ENCODE peak calls at places on chromosomes 6 and 20, in seven cellular contexts. O, C, G, P, B, L and U are unnamed samples.
A peak's percentile ranks its signal among the peaks of the same experiment; 100 is the strongest.

GRCh38 chr6:134173007-134173690 is 120.7 kb upstream of the SLC2A12 start:
- DNase-seq in O (no peak), C (no peak), G (no peak), P (peak; percentile 72), B (peak; percentile 41), L (no peak), U (no peak)

GRCh38 chr6:29627762-29628418 is 5.1 kb downstream of the GABBR1 start:
- DNase-seq in O (peak; percentile 55), C (peak; percentile 78), G (no peak), P (peak; percentile 20), B (peak; percentile 95), L (peak; percentile 17), U (no peak)

GRCh38 chr20:59084041-59084841 is 41.7 kb upstream of the PRELID3B start:
- DNase-seq in O (no peak), C (no peak), G (no peak), P (no peak), B (no peak), L (no peak), U (no peak)

GRCh38 chr6:1552296-1552761 is 57.4 kb upstream of the FOXC1 start:
- DNase-seq in O (peak; percentile 4), C (no peak), G (peak; percentile 35), P (peak; percentile 40), B (peak; percentile 30), L (no peak), U (no peak)

GRCh38 chr20:813386-813785 is 20.1 kb upstream of the FAM110A start:
- DNase-seq in O (no peak), C (no peak), G (no peak), P (no peak), B (no peak), L (no peak), U (no peak)

GRCh38 chr6:114108119-114109002 is 137.4 kb upstream of the HDAC2 start:
- DNase-seq in O (peak; percentile 41), C (peak; percentile 69), G (peak; percentile 66), P (peak; percentile 50), B (peak; percentile 79), L (peak; percentile 39), U (no peak)

GRCh38 chr6:142838821-142839685 is 105.9 kb downstream of the HIVEP2 start:
- DNase-seq in O (no peak), C (no peak), G (peak; percentile 51), P (peak; percentile 99), B (no peak), L (no peak), U (no peak)

GRCh38 chr6:129679250-129679649 is 30.7 kb downstream of the ARHGAP18 start:
- DNase-seq in O (no peak), C (no peak), G (no peak), P (no peak), B (no peak), L (no peak), U (no peak)

GRCh38 chr6:11491998-11492397 is 45.6 kb upstream of the TMEM170B start:
- DNase-seq in O (peak; percentile 24), C (no peak), G (peak; percentile 54), P (no peak), B (no peak), L (no peak), U (peak; percentile 56)

GRCh38 chr20:24948939-24949679 is at the start of gene CST7:
- DNase-seq in O (peak; percentile 4), C (peak; percentile 75), G (peak; percentile 60), P (no peak), B (no peak), L (no peak), U (peak; percentile 69)

GRCh38 chr20:48626226-48626937 is 201.4 kb downstream of the PREX1 start:
- DNase-seq in O (no peak), C (no peak), G (no peak), P (no peak), B (no peak), L (no peak), U (peak; percentile 67)

GRCh38 chr20:57390604-57391438 is at the start of gene RBM38:
- DNase-seq in O (peak; percentile 94), C (peak; percentile 83), G (peak; percentile 89), P (no peak), B (peak; percentile 72), L (peak; percentile 62), U (no peak)

GRCh38 chr6:53119772-53120409 is 28.8 kb downstream of the GCM1 start:
- DNase-seq in O (no peak), C (no peak), G (no peak), P (peak; percentile 86), B (peak; percentile 34), L (no peak), U (no peak)

GRCh38 chr6:7528565-7528964 is 12.9 kb upstream of the DSP start:
- DNase-seq in O (no peak), C (no peak), G (no peak), P (peak; percentile 96), B (peak; percentile 25), L (no peak), U (no peak)

GRCh38 chr20:59354460-59354859 is 54.0 kb downstream of the EDN3 start:
- DNase-seq in O (no peak), C (no peak), G (no peak), P (no peak), B (no peak), L (no peak), U (no peak)

GRCh38 chr20:60395993-60396392 is 437.8 kb downstream of the CDH26 start:
- DNase-seq in O (no peak), C (no peak), G (no peak), P (no peak), B (no peak), L (no peak), U (no peak)

GRCh38 chr6:132813173-132813856 is 1.1 kb upstream of the RPS12 start:
- DNase-seq in O (peak; percentile 65), C (peak; percentile 81), G (peak; percentile 74), P (peak; percentile 53), B (peak; percentile 51), L (peak; percentile 14), U (peak; percentile 53)

GRCh38 chr20:18916886-18917785 is 103.6 kb downstream of the SCP2D1 start:
- DNase-seq in O (no peak), C (no peak), G (no peak), P (no peak), B (no peak), L (no peak), U (no peak)

GRCh38 chr6:73258721-73259120 is 4.3 kb downstream of the KHDC1 start:
- DNase-seq in O (no peak), C (no peak), G (no peak), P (no peak), B (no peak), L (no peak), U (no peak)

GRCh38 chr6:152637422-152638047 is 373 bp upstream of the SYNE1 start:
- DNase-seq in O (no peak), C (no peak), G (no peak), P (no peak), B (peak; percentile 8), L (no peak), U (no peak)

GRCh38 chr6:149935246-149935645 is 6.6 kb upstream of the ULBP2 start:
- DNase-seq in O (no peak), C (no peak), G (no peak), P (peak; percentile 52), B (no peak), L (no peak), U (no peak)

GRCh38 chr20:20786428-20786827 is 74.0 kb upstream of the RALGAPA2 start:
- DNase-seq in O (no peak), C (no peak), G (no peak), P (no peak), B (no peak), L (no peak), U (peak; percentile 74)

GRCh38 chr6:30727920-30728605 is 7.9 kb downstream of the TUBB start:
- DNase-seq in O (peak; percentile 31), C (no peak), G (no peak), P (no peak), B (peak; percentile 72), L (no peak), U (no peak)

GRCh38 chr6:1199981-1200637 is 111.8 kb upstream of the FOXQ1 start:
- DNase-seq in O (no peak), C (no peak), G (no peak), P (no peak), B (no peak), L (no peak), U (no peak)

GRCh38 chr6:161546632-161547031 is 272.8 kb upstream of the AGPAT4 start:
- DNase-seq in O (no peak), C (no peak), G (peak; percentile 24), P (no peak), B (no peak), L (no peak), U (no peak)

GRCh38 chr6:41677430-41678045 is 39.3 kb downstream of the MDFI start:
- DNase-seq in O (no peak), C (no peak), G (no peak), P (no peak), B (no peak), L (no peak), U (no peak)

GRCh38 chr6:33207569-33208088 is 671 bp upstream of the RING1 start:
- DNase-seq in O (peak; percentile 32), C (peak; percentile 85), G (no peak), P (peak; percentile 25), B (peak; percentile 61), L (no peak), U (no peak)

GRCh38 chr20:38472513-38473352 is at the start of gene RALGAPB:
- DNase-seq in O (peak; percentile 99), C (peak; percentile 100), G (peak; percentile 99), P (peak; percentile 99), B (peak; percentile 98), L (peak; percentile 98), U (peak; percentile 98)
- TF ChIP-seq CTCF in O (peak; percentile 74), C (peak; percentile 54), G (peak; percentile 26), P (peak; percentile 69), B (peak; percentile 46), L (peak; percentile 53), U (peak; percentile 44)

GRCh38 chr6:111870054-111870750 is 3.0 kb downstream of the FYN start:
- DNase-seq in O (peak; percentile 39), C (no peak), G (peak; percentile 26), P (no peak), B (no peak), L (no peak), U (no peak)
- TF ChIP-seq CTCF in O (peak; percentile 69), C (no peak), G (no peak), P (no peak), B (no peak), L (peak; percentile 27), U (no peak)

DNA sequence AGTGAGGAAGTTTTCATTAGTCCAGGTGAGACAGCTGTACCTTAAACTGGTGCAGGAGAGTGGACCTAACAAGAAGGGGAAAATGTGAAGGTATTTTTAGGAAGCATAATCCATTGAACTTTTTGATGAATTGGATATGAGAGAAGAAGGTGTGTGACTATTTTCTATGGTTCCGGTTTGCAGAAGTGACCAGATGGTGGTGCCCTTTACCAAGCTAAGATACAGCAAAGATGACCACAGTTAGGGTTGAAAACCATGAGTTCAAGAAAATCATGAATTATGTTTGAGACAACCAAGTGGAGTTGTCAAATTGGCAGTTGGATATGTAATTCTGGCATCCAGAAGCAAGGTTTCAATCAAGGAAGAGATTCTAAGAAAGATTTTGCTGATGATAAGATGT is 61.9 kb upstream of the NRSN1 start:
- DNase-seq in O (no peak), C (no peak), G (peak; percentile 48), P (no peak), B (no peak), L (peak; percentile 13), U (no peak)
- TF ChIP-seq CTCF in O (peak; percentile 39), C (peak; percentile 26), G (peak; percentile 38), P (peak; percentile 36), B (no peak), L (peak; percentile 72), U (no peak)

DNA sequence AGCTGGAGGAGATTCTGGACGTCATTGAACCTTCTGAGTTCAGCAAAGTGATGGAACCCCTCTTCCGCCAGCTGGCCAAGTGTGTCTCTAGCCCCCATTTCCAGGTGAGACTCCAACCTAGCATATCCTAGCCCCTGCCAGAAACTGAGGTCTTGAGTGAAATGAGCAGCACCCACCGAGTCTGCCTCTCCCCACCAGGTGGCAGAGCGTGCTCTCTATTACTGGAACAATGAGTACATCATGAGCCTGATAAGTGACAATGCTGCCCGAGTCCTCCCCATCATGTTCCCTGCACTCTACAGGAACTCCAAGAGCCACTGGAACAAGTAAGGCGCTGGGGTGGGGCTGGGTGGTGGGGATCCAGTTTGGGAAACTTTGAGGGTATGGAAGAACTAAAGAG is 4.6 kb downstream of the MEA1 start:
- DNase-seq in O (peak; percentile 74), C (no peak), G (peak; percentile 57), P (peak; percentile 24), B (peak; percentile 51), L (no peak), U (no peak)
- TF ChIP-seq CTCF in O (peak; percentile 88), C (peak; percentile 20), G (peak; percentile 46), P (peak; percentile 59), B (peak; percentile 47), L (peak; percentile 51), U (peak; percentile 27)